ENCODE peak calls at places on chromosomes 12 and 14, in eight cellular contexts. D is cardiac fibroblast; Y is NAMALWA; H is WTC11; I is central memory CD4-positive, alpha-beta T cell; C is naive thymus-derived CD8-positive, alpha-beta T cell; F is AG20443; K is lung. A is an unnamed sample.

GRCh38 chr14:100471451-100472093 is 115.6 kb downstream of the BEGAIN start:
- DNase-seq in F (no peak), D (no peak), Y (no peak), C (no peak), H (no peak), I (no peak), K (no peak), A (no peak)

GRCh38 chr14:96944297-96944696 is 147.1 kb downstream of the VRK1 start:
- DNase-seq in F (no peak), D (no peak), Y (no peak), K (no peak), I (no peak), C (no peak), H (no peak), A (no peak)

GRCh38 chr14:50792634-50793068 is 38.3 kb downstream of the NIN start:
- DNase-seq in F (no peak), D (no peak), C (no peak), H (no peak), Y (no peak), K (no peak), I (no peak), A (no peak)

GRCh38 chr12:47022296-47022695 is 57.1 kb upstream of the PCED1B start:
- DNase-seq in D (peak; percentile 80), Y (no peak), F (peak; percentile 29), K (no peak), I (no peak), H (no peak), C (no peak), A (no peak)

GRCh38 chr12:92363295-92364146 is 217.9 kb upstream of the BTG1 start:
- DNase-seq in D (peak; percentile 27), K (no peak), Y (peak; percentile 78), H (no peak), I (peak; percentile 60), C (peak; percentile 21), F (peak; percentile 66), A (peak; percentile 56)

GRCh38 chr14:67232066-67232465 is 9.2 kb upstream of the PALS1 start:
- DNase-seq in H (no peak), K (no peak), D (no peak), Y (no peak), F (no peak), C (no peak), I (no peak), A (no peak)

GRCh38 chr12:6548556-6549378 is 7.1 kb downstream of the IFFO1 start:
- DNase-seq in C (no peak), D (peak; percentile 90), Y (no peak), I (no peak), H (no peak), F (peak; percentile 67), K (no peak), A (no peak)

GRCh38 chr12:67477682-67478265 is 170.8 kb upstream of the DYRK2 start:
- DNase-seq in Y (no peak), D (no peak), C (no peak), K (no peak), H (no peak), F (no peak), I (no peak), A (no peak)

GRCh38 chr12:39327965-39328364 is 115.0 kb downstream of the KIF21A start:
- DNase-seq in K (no peak), F (no peak), D (no peak), H (no peak), C (no peak), Y (no peak), I (no peak), A (no peak)

GRCh38 chr12:87667378-87667777 is 361.8 kb downstream of the C12orf50 start:
- DNase-seq in F (peak; percentile 9), Y (peak; percentile 12), I (no peak), H (no peak), C (no peak), K (no peak), D (peak; percentile 64), A (peak; percentile 12)

GRCh38 chr14:103514596-103515421 is 7.8 kb downstream of the CKB start:
- DNase-seq in H (no peak), C (no peak), K (no peak), Y (no peak), F (no peak), D (no peak), I (no peak), A (no peak)

GRCh38 chr14:81855007-81855406 is 321.4 kb upstream of the SEL1L start:
- DNase-seq in K (no peak), Y (no peak), H (no peak), F (no peak), C (no peak), I (no peak), D (no peak), A (no peak)

GRCh38 chr14:82385043-82385442 is 851.4 kb upstream of the SEL1L start:
- DNase-seq in D (no peak), Y (no peak), F (no peak), K (no peak), I (no peak), H (no peak), C (no peak), A (no peak)

GRCh38 chr12:55721601-55722213 is 1.5 kb downstream of the RDH5 start:
- DNase-seq in Y (no peak), I (no peak), H (no peak), D (no peak), C (no peak), F (no peak), K (no peak), A (no peak)

GRCh38 chr12:76037130-76038105 is 5.8 kb upstream of the PHLDA1 start:
- DNase-seq in I (peak; percentile 60), Y (peak; percentile 86), K (no peak), H (no peak), C (no peak), F (peak; percentile 64), D (peak; percentile 92), A (peak; percentile 34)

GRCh38 chr14:104723651-104724406 is at the start of gene ADSS1:
- DNase-seq in I (peak; percentile 55), D (peak; percentile 32), Y (peak; percentile 69), H (peak; percentile 66), F (peak; percentile 94), C (peak; percentile 68), K (peak; percentile 65), A (peak; percentile 69)

GRCh38 chr12:122116707-122117535 is 38.4 kb downstream of the MLXIP start:
- DNase-seq in F (no peak), Y (no peak), K (no peak), H (no peak), C (no peak), D (no peak), I (no peak), A (no peak)

GRCh38 chr12:27527512-27527911 is 3.5 kb downstream of the PPFIBP1 start:
- DNase-seq in H (no peak), C (no peak), D (no peak), Y (no peak), F (no peak), K (no peak), I (no peak), A (no peak)

GRCh38 chr12:85708775-85709174 is 127.4 kb downstream of the RASSF9 start:
- DNase-seq in H (no peak), I (no peak), F (no peak), K (no peak), Y (no peak), C (no peak), D (no peak), A (no peak)